ENCODE peak calls at places on chromosomes 16 and 17, in four cellular contexts. Q is tibial artery, M is lower leg skin, B is D721Med. S is an unnamed sample.

GRCh38 chr16:2008631-2009301 is 855 bp downstream of the ZNF598 start:
- DNase-seq in Q (no peak), M (no peak), B (no peak), S (no peak)

GRCh38 chr16:11312718-11313492 is 31.8 kb upstream of the PRM1 start:
- DNase-seq in Q (no peak), M (no peak), B (no peak), S (no peak)

GRCh38 chr17:33277436-33278100 is 15.5 kb downstream of the ASIC2 start:
- DNase-seq in Q (no peak), M (no peak), B (no peak), S (no peak)

GRCh38 chr16:59654455-59654854 is 920.3 kb upstream of the GOT2 start:
- DNase-seq in Q (no peak), M (no peak), B (no peak), S (no peak)

GRCh38 chr17:16488572-16488997 is 3.4 kb downstream of the LRRC75A start:
- DNase-seq in Q (no peak), M (no peak), B (no peak), S (no peak)

GRCh38 chr17:51006601-51007000 is 114.1 kb downstream of the SPAG9 start:
- DNase-seq in Q (no peak), M (no peak), B (no peak), S (no peak)

GRCh38 chr17:7927596-7927995 is 2.1 kb downstream of the KCNAB3 start:
- DNase-seq in Q (no peak), M (no peak), B (no peak), S (no peak)

GRCh38 chr16:86449377-86450095 is 60.8 kb upstream of the FOXF1 start:
- DNase-seq in Q (no peak), M (no peak), B (no peak), S (no peak)

GRCh38 chr16:66250686-66251405 is 115.6 kb upstream of the CDH5 start:
- DNase-seq in Q (peak), M (peak), B (no peak), S (no peak)

GRCh38 chr16:48247311-48247710 is at the start of gene ABCC11:
- DNase-seq in Q (no peak), M (no peak), B (no peak), S (no peak)

GRCh38 chr16:60107467-60107866 is 1373.4 kb upstream of the GOT2 start:
- DNase-seq in Q (no peak), M (no peak), B (no peak), S (no peak)

GRCh38 chr16:55042556-55043432 is 112.1 kb downstream of the IRX5 start:
- DNase-seq in Q (no peak), M (peak), B (no peak), S (no peak)

GRCh38 chr17:6489016-6489550 is 44.8 kb downstream of the PIMREG start:
- DNase-seq in Q (no peak), M (no peak), B (no peak), S (no peak)

GRCh38 chr16:9125658-9126492 is 34.4 kb downstream of the HAPSTR1 start:
- DNase-seq in Q (no peak), M (peak), B (no peak), S (peak)

GRCh38 chr16:74485916-74486315 is 64.6 kb upstream of the CLEC18B start:
- DNase-seq in Q (no peak), M (no peak), B (no peak), S (no peak)

GRCh38 chr16:54589326-54589725 is 302.7 kb upstream of the IRX3 start:
- DNase-seq in Q (no peak), M (no peak), B (no peak), S (no peak)

GRCh38 chr17:65332779-65333178 is 195.6 kb downstream of the RGS9 start:
- DNase-seq in Q (no peak), M (no peak), B (no peak), S (no peak)

GRCh38 chr16:13322357-13322756 is 421.0 kb downstream of the SHISA9 start:
- DNase-seq in Q (no peak), M (no peak), B (no peak), S (no peak)

GRCh38 chr17:14318109-14318905 is 17.4 kb downstream of the HS3ST3B1 start:
- DNase-seq in Q (no peak), M (peak), B (no peak), S (no peak)

GRCh38 chr17:22145605-22146178 is 453.4 kb downstream of the KCNJ18 start:
- DNase-seq in Q (peak), M (no peak), B (no peak), S (peak)

GRCh38 chr17:41739661-41740352 is 5.4 kb upstream of the HAP1 start:
- DNase-seq in Q (no peak), M (no peak), B (no peak), S (no peak)

GRCh38 chr17:49252148-49252682 is 21.6 kb upstream of the PHOSPHO1 start:
- DNase-seq in Q (no peak), M (no peak), B (no peak), S (no peak)

GRCh38 chr17:40095944-40096791 is 4.2 kb downstream of the NR1D1 start:
- DNase-seq in Q (peak), M (no peak), B (no peak), S (no peak)

GRCh38 chr16:24535827-24536226 is 3.5 kb upstream of the RBBP6 start:
- DNase-seq in Q (no peak), M (no peak), B (no peak), S (no peak)
- TF ChIP-seq CTCF in Q (no peak), M (no peak), B (no peak), S (no peak)

GRCh38 chr16:57785924-57786323 is 16.4 kb downstream of the KIFC3 start:
- DNase-seq in Q (no peak), M (no peak), B (no peak), S (no peak)

GRCh38 chr16:57787519-57787905 is 14.8 kb downstream of the KIFC3 start:
- DNase-seq in Q (no peak), M (no peak), B (no peak), S (no peak)

GRCh38 chr16:57788252-57788841 is 13.9 kb downstream of the KIFC3 start:
- DNase-seq in Q (no peak), M (no peak), B (no peak), S (no peak)

GRCh38 chr16:57785385-57785784 is 16.9 kb downstream of the KIFC3 start:
- DNase-seq in Q (no peak), M (no peak), B (no peak), S (no peak)

DNA sequence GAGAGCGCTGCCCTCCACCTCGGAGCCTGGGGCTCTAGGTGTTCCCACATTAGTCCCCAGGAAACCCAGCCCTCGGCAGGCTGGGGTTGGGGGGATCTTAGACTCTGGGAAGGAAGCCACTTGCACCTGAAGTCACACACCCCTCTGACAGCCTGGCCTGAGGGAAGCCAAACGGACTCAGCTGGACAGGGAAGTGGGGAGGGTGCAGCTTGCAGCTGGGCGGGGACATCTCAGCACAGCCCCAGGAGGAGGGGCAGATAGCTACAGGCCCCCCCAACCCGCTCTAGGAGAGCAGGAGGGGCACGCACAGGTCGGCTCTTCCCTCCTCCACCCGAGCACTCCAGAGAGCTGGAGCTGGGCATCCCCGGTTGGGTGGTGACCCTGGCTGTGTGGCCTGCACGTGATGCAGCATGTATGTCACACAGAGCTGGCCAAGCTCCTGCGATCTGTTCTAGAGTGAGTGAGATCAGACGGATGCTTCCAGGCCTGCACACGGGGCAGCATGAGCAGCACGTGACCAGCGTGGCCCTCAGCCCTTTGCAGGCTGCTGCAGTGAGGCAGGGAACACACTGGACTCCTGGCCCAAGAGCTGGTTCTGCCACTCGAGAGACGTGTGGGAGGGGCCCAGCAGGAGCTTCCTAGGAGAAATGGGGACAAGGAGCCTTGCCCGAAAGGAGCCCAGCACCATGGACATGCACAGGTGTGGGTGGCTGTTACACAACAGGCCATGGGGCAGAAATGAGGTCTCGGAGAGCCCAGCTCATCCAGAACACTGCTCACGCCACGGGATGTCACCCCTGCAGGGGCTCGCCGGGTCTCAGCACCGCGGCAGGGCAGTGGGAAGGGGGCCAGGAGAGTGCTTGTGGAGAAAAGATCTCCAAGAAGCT is 15.4 kb downstream of the KIFC3 start:
- DNase-seq in Q (no peak), M (peak), B (no peak), S (no peak)
- TF ChIP-seq CTCF in Q (no peak), M (no peak), B (no peak), S (no peak)

DNA sequence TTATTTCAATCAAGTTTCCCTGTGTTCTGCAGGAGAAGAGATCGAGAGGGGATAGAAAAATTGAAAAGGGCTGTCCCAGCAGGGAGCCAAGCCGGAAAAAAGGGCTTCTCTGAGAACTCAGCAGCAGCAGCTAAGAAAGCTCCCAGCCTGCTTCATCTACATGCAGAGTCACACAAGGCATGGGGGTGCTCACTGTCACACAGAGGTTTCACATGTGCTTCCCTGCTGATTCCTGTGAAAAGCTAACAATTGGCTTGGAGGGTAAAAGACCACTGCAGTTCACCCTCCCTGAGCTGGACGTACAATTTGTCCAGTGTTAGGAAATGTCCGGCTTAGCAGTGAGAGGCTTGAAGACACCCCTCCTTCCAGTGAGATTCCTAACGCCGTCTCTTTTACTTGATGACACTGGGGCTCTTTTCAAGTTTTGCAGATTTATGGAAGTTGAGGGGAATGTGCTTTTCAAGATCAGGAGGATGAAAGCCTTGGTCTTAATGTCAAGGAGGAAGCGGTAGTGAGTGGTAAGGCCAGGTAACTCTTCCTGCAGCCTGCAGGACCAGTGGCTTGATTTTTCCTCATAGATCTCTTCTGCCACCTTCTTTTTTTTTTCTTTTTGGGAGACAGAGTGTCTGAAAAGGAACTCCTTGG is 85.6 kb downstream of the WNT3 start:
- DNase-seq in Q (no peak), M (no peak), B (no peak), S (no peak)
- TF ChIP-seq CTCF in Q (no peak), M (no peak), B (no peak), S (no peak)

GRCh38 chr16:30370444-30371247 is at the start of gene TBC1D10B:
- DNase-seq in Q (peak), M (peak), B (peak), S (peak)
- TF ChIP-seq CTCF in Q (peak), M (no peak), B (peak), S (peak)

DNA sequence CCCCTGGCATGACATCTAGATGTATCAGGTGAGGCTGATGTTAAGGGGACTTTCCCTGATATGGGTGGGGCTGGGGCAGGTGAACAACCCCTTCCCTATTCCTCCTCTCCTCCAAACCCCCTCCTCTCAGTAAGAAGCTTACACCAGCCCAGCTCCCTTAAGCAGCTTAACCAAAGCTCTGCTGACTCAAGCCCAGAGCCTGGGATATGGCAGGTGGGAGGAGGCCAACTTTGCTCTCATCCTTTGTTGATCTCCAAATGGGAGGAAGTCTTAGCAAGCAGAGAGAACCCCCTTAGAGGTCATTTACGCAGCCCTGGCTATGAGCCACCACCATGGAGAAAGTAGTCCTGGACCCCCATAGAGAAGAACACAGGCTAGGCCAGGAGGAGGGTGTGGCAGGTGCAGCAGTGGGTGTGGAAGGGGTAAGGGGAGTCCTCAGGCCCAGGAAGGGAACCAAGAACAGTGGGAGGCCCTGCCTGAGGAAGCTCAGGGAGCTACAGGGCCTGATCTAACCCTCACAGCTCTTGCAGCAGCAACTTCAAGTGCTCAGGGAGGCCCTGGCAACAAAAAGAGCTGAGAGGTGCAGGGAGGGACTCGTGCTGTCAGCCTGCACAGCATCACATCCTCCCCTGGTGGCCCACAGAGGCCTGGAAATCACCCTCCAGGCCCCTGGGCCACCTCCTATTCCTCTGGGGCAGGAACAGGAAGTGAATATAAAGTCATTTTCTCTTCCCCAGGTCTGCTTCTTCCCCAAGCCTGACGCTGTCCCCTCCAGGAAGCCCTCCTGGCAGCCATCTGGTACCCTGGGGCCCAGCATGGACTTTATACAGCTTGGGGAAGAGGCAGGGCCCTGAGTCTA is 2.9 kb downstream of the UNC119 start:
- DNase-seq in Q (no peak), M (no peak), B (peak), S (no peak)
- TF ChIP-seq CTCF in Q (no peak), M (no peak), B (no peak), S (no peak)

GRCh38 chr17:54426287-54426886 is 474.3 kb upstream of the TOM1L1 start:
- DNase-seq in Q (no peak), M (no peak), B (no peak), S (no peak)
- TF ChIP-seq CTCF in Q (no peak), M (no peak), B (peak), S (peak)

GRCh38 chr17:71118039-71118438 is 948.7 kb downstream of the KCNJ2 start:
- DNase-seq in Q (no peak), M (no peak), B (no peak), S (no peak)
- TF ChIP-seq CTCF in Q (no peak), M (no peak), B (peak), S (peak)

GRCh38 chr17:66953661-66954060 is 10.8 kb upstream of the CACNG4 start:
- DNase-seq in Q (no peak), M (no peak), B (no peak), S (no peak)

GRCh38 chr17:66952031-66952524 is 12.4 kb upstream of the CACNG4 start:
- DNase-seq in Q (no peak), M (no peak), B (no peak), S (no peak)

GRCh38 chr17:66954632-66955031 is 9.9 kb upstream of the CACNG4 start:
- DNase-seq in Q (no peak), M (no peak), B (no peak), S (no peak)

GRCh38 chr17:66951605-66951953 is 12.9 kb upstream of the CACNG4 start:
- DNase-seq in Q (no peak), M (no peak), B (no peak), S (no peak)

DNA sequence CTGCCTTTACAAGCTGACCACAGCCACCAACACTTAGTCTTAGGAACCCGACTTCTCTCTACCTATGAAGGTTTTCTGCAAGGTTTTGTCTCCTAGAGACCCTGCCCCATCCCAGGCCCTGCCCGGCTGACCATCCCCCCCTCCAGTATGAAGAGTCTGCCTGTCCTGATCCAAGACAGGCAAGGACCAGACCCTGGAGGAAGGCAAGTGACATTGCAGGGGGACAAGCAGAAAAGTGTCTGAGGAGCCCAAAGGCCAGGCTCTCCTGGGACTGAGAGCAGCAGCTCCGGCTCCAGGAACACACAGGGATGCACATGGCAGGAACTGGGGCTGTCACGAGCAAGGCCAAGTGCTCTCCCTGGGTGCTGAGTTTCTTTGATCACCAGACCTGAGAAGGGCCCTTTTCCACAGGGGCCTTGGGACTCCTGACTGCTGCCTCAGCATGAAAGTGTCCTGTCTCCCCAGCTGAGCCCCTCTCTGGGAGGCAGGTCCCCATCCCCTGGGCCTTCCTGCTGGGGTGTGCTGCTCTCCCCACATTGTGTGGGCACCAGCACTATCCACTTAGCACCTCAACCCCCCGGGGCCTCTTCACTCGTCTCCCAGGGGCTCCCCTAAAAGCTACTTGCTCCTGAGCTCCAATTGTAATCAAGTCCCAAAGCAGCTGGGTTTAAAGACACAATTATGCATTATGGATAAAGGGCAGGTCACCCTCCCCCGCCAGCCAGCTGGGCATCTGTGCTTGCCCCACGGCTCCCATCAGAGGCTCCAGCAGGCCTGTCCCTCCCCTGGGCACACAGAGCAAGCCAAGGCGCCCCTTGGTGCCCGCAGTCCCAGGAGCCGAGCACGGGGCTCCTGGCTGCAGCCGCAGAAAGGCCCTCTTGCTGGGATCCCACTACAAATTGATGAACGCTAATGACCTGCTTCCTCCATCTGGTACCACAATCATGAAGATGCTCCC is 11.5 kb upstream of the CACNG4 start:
- DNase-seq in Q (no peak), M (no peak), B (no peak), S (no peak)
- TF ChIP-seq CTCF in Q (no peak), M (no peak), B (no peak), S (peak)

DNA sequence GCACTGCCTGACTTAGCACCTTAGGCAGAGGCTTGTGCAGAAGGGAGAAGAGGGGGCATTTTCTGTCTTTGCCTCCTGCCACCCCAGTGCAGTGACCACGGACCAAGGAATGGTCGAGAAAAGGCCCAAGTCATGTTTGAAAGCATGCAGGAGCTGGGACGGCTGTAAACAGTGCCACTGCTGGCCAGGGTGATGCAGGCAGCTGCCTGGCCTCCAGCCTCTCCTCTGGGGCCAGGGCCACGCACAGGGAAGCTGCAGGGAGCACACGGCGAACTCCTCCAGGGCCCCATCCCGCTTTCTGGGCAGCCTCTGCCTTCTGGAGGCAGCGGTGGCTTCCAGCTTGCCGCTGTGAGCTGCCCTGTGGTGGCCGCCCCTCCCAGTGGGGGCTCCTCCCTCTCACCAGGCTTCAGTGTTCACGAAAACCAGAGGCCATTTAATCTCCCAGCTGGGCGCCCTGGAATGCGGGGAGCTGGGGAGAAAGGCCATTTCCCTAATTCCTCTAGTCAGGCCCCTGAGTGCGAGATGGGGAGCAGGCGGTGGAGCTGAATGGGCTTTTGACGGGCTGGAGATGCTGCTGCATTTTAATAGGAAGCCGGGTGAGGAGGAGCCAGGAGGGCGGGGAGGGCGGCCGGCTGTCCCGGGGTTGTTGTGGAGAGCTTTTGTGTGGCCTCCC is 28.8 kb upstream of the DNAI2 start:
- DNase-seq in Q (no peak), M (no peak), B (no peak), S (no peak)
- TF ChIP-seq CTCF in Q (no peak), M (no peak), B (no peak), S (peak)